ENCODE peak calls at places on chromosomes 4 and X, in ten cellular contexts. One of them, this sample, is unnamed.

GRCh38 chr4:113394730-113395530 is 345.5 kb downstream of the ANK2 start:
- DNase-seq in HEK293T: peak; percentile 72
- DNase-seq in SW480: peak; percentile 65
- DNase-seq in pancreas: peak; percentile 41
- DNase-seq in germinal center: peak; percentile 36
- DNase-seq in naive B cell: peak; percentile 59
- DNase-seq in activated CD4-positive, alpha-beta T cell treated with anti-CD3 and anti-CD28 coated beads, Interleukin-2, amount 10 ng/mL, durations not matched to agents 7 days and 5 days: peak; percentile 79
- DNase-seq in Jurkat, Clone E6-1: peak; percentile 79
- DNase-seq in COR-L47: peak; percentile 79
- DNase-seq in GM20000: peak; percentile 51
- DNase-seq in this sample: peak; percentile 18

GRCh38 chr4:98744372-98745150 is 86.2 kb upstream of the TSPAN5 start:
- DNase-seq in SW480: no peak
- DNase-seq in germinal center: no peak
- DNase-seq in naive B cell: no peak
- DNase-seq in pancreas: no peak
- DNase-seq in COR-L47: no peak
- DNase-seq in GM20000: no peak
- DNase-seq in Jurkat, Clone E6-1: peak; percentile 8
- DNase-seq in HEK293T: no peak
- DNase-seq in activated CD4-positive, alpha-beta T cell treated with anti-CD3 and anti-CD28 coated beads, Interleukin-2, amount 10 ng/mL, durations not matched to agents 7 days and 5 days: no peak
- DNase-seq in this sample: no peak

GRCh38 chr4:150348079-150348478 is 233.9 kb upstream of the MAB21L2 start:
- DNase-seq in activated CD4-positive, alpha-beta T cell treated with anti-CD3 and anti-CD28 coated beads, Interleukin-2, amount 10 ng/mL, durations not matched to agents 7 days and 5 days: no peak
- DNase-seq in pancreas: no peak
- DNase-seq in GM20000: no peak
- DNase-seq in COR-L47: no peak
- DNase-seq in SW480: no peak
- DNase-seq in germinal center: no peak
- DNase-seq in HEK293T: no peak
- DNase-seq in naive B cell: no peak
- DNase-seq in Jurkat, Clone E6-1: no peak
- DNase-seq in this sample: no peak

GRCh38 chr4:146472404-146472803 is 49.3 kb downstream of the SLC10A7 start:
- DNase-seq in HEK293T: peak; percentile 35
- DNase-seq in Jurkat, Clone E6-1: no peak
- DNase-seq in SW480: no peak
- DNase-seq in germinal center: no peak
- DNase-seq in GM20000: no peak
- DNase-seq in COR-L47: peak; percentile 78
- DNase-seq in naive B cell: no peak
- DNase-seq in activated CD4-positive, alpha-beta T cell treated with anti-CD3 and anti-CD28 coated beads, Interleukin-2, amount 10 ng/mL, durations not matched to agents 7 days and 5 days: no peak
- DNase-seq in pancreas: no peak
- DNase-seq in this sample: no peak

GRCh38 chr4:2409381-2409783 is 9.1 kb downstream of the ZFYVE28 start:
- DNase-seq in naive B cell: no peak
- DNase-seq in HEK293T: no peak
- DNase-seq in COR-L47: no peak
- DNase-seq in pancreas: no peak
- DNase-seq in activated CD4-positive, alpha-beta T cell treated with anti-CD3 and anti-CD28 coated beads, Interleukin-2, amount 10 ng/mL, durations not matched to agents 7 days and 5 days: no peak
- DNase-seq in SW480: no peak
- DNase-seq in germinal center: no peak
- DNase-seq in GM20000: no peak
- DNase-seq in Jurkat, Clone E6-1: no peak
- DNase-seq in this sample: no peak

GRCh38 chrX:109624641-109625311 is at the start of gene KCNE5:
- DNase-seq in naive B cell: no peak
- DNase-seq in Jurkat, Clone E6-1: no peak
- DNase-seq in GM20000: peak; percentile 12
- DNase-seq in COR-L47: no peak
- DNase-seq in activated CD4-positive, alpha-beta T cell treated with anti-CD3 and anti-CD28 coated beads, Interleukin-2, amount 10 ng/mL, durations not matched to agents 7 days and 5 days: no peak
- DNase-seq in SW480: no peak
- DNase-seq in germinal center: no peak
- DNase-seq in HEK293T: no peak
- DNase-seq in pancreas: peak; percentile 24
- DNase-seq in this sample: no peak

GRCh38 chrX:110170029-110170428 is 147.9 kb downstream of the AMMECR1 start:
- DNase-seq in germinal center: no peak
- DNase-seq in Jurkat, Clone E6-1: no peak
- DNase-seq in naive B cell: no peak
- DNase-seq in SW480: no peak
- DNase-seq in COR-L47: no peak
- DNase-seq in HEK293T: no peak
- DNase-seq in GM20000: no peak
- DNase-seq in pancreas: no peak
- DNase-seq in activated CD4-positive, alpha-beta T cell treated with anti-CD3 and anti-CD28 coated beads, Interleukin-2, amount 10 ng/mL, durations not matched to agents 7 days and 5 days: no peak
- DNase-seq in this sample: no peak

GRCh38 chr4:95193391-95194224 is 355.2 kb downstream of the UNC5C start:
- DNase-seq in SW480: no peak
- DNase-seq in pancreas: no peak
- DNase-seq in naive B cell: no peak
- DNase-seq in activated CD4-positive, alpha-beta T cell treated with anti-CD3 and anti-CD28 coated beads, Interleukin-2, amount 10 ng/mL, durations not matched to agents 7 days and 5 days: no peak
- DNase-seq in COR-L47: peak; percentile 77
- DNase-seq in germinal center: no peak
- DNase-seq in GM20000: no peak
- DNase-seq in HEK293T: no peak
- DNase-seq in Jurkat, Clone E6-1: no peak
- DNase-seq in this sample: no peak

GRCh38 chr4:163356104-163356503 is 12.4 kb downstream of the NPY5R start:
- DNase-seq in pancreas: no peak
- DNase-seq in COR-L47: no peak
- DNase-seq in activated CD4-positive, alpha-beta T cell treated with anti-CD3 and anti-CD28 coated beads, Interleukin-2, amount 10 ng/mL, durations not matched to agents 7 days and 5 days: no peak
- DNase-seq in HEK293T: no peak
- DNase-seq in naive B cell: no peak
- DNase-seq in GM20000: no peak
- DNase-seq in Jurkat, Clone E6-1: no peak
- DNase-seq in SW480: no peak
- DNase-seq in germinal center: no peak
- DNase-seq in this sample: no peak

GRCh38 chr4:126906466-126906865 is 726.3 kb upstream of the INTU start:
- DNase-seq in naive B cell: no peak
- DNase-seq in pancreas: no peak
- DNase-seq in HEK293T: no peak
- DNase-seq in SW480: no peak
- DNase-seq in COR-L47: no peak
- DNase-seq in Jurkat, Clone E6-1: no peak
- DNase-seq in GM20000: no peak
- DNase-seq in activated CD4-positive, alpha-beta T cell treated with anti-CD3 and anti-CD28 coated beads, Interleukin-2, amount 10 ng/mL, durations not matched to agents 7 days and 5 days: no peak
- DNase-seq in germinal center: no peak
- DNase-seq in this sample: no peak

GRCh38 chrX:145910017-145910416 is 92.4 kb downstream of the SLITRK2 start:
- DNase-seq in COR-L47: no peak
- DNase-seq in activated CD4-positive, alpha-beta T cell treated with anti-CD3 and anti-CD28 coated beads, Interleukin-2, amount 10 ng/mL, durations not matched to agents 7 days and 5 days: no peak
- DNase-seq in Jurkat, Clone E6-1: no peak
- DNase-seq in pancreas: no peak
- DNase-seq in SW480: no peak
- DNase-seq in germinal center: no peak
- DNase-seq in GM20000: no peak
- DNase-seq in HEK293T: no peak
- DNase-seq in naive B cell: no peak
- DNase-seq in this sample: no peak

GRCh38 chr4:103719320-103720204 is at the start of gene TACR3:
- DNase-seq in HEK293T: no peak
- DNase-seq in SW480: no peak
- DNase-seq in GM20000: no peak
- DNase-seq in activated CD4-positive, alpha-beta T cell treated with anti-CD3 and anti-CD28 coated beads, Interleukin-2, amount 10 ng/mL, durations not matched to agents 7 days and 5 days: no peak
- DNase-seq in COR-L47: no peak
- DNase-seq in pancreas: no peak
- DNase-seq in Jurkat, Clone E6-1: no peak
- DNase-seq in germinal center: no peak
- DNase-seq in naive B cell: no peak
- DNase-seq in this sample: no peak

GRCh38 chr4:112361181-112361791 is 64.1 kb downstream of the ALPK1 start:
- DNase-seq in HEK293T: no peak
- DNase-seq in SW480: peak; percentile 1
- DNase-seq in GM20000: no peak
- DNase-seq in activated CD4-positive, alpha-beta T cell treated with anti-CD3 and anti-CD28 coated beads, Interleukin-2, amount 10 ng/mL, durations not matched to agents 7 days and 5 days: no peak
- DNase-seq in naive B cell: peak; percentile 8
- DNase-seq in COR-L47: no peak
- DNase-seq in germinal center: no peak
- DNase-seq in pancreas: no peak
- DNase-seq in Jurkat, Clone E6-1: no peak
- DNase-seq in this sample: no peak